ENCODE peak calls at places on chromosomes 3 and 15, in four cellular contexts. P is left ventricle myocardium inferior, R is glutamatergic neuron, W is AG09309. E is an unnamed sample.
A peak's percentile ranks its signal among the peaks of the same experiment; 100 is the strongest.

GRCh38 chr3:47002490-47003410 is 23.3 kb downstream of the NBEAL2 start:
- DNase-seq in P (no peak), R (no peak), W (no peak), E (no peak)

GRCh38 chr3:5699811-5700210 is 512.3 kb downstream of the EDEM1 start:
- DNase-seq in P (no peak), R (no peak), W (no peak), E (no peak)

GRCh38 chr3:114558271-114558670 is 264.4 kb downstream of the TIGIT start:
- DNase-seq in P (no peak), R (no peak), W (no peak), E (no peak)

GRCh38 chr3:132405609-132406299 is 11.5 kb upstream of the DNAJC13 start:
- DNase-seq in P (no peak), R (no peak), W (no peak), E (no peak)

GRCh38 chr15:73712107-73712506 is 27.9 kb downstream of the CD276 start:
- DNase-seq in P (no peak), R (no peak), W (no peak), E (no peak)

GRCh38 chr15:98956796-98957553 is 50.6 kb downstream of the PGPEP1L start:
- DNase-seq in P (no peak), R (no peak), W (no peak), E (no peak)

GRCh38 chr3:70824785-70825184 is 512.3 kb upstream of the MDFIC2 start:
- DNase-seq in P (no peak), R (no peak), W (peak; percentile 76), E (no peak)

GRCh38 chr15:75367406-75367912 is 948 bp downstream of the MAN2C1 start:
- DNase-seq in P (no peak), R (no peak), W (no peak), E (no peak)

GRCh38 chr3:34203386-34203785 is 405.0 kb downstream of the PDCD6IP start:
- DNase-seq in P (no peak), R (no peak), W (no peak), E (no peak)

GRCh38 chr3:8301977-8302589 is 199.5 kb upstream of the LMCD1 start:
- DNase-seq in P (no peak), R (no peak), W (peak; percentile 44), E (peak; percentile 7)

GRCh38 chr3:172021165-172021564 is 18.2 kb upstream of the FNDC3B start:
- DNase-seq in P (no peak), R (no peak), W (no peak), E (no peak)

GRCh38 chr3:82038536-82038935 is 277.1 kb upstream of the GBE1 start:
- DNase-seq in P (no peak), R (no peak), W (no peak), E (no peak)

GRCh38 chr3:150589759-150590158 is 13.4 kb upstream of the SELENOT start:
- DNase-seq in P (no peak), R (no peak), W (no peak), E (no peak)

GRCh38 chr3:66075281-66075680 is 36.6 kb upstream of the MAGI1 start:
- DNase-seq in P (no peak), R (no peak), W (peak; percentile 29), E (no peak)

GRCh38 chr3:127734754-127735473 is 62.2 kb downstream of the ABTB1 start:
- DNase-seq in P (no peak), R (no peak), W (peak; percentile 94), E (no peak)

GRCh38 chr15:75904241-75904631 is 558 bp downstream of the FBXO22 start:
- DNase-seq in P (no peak), R (peak; percentile 65), W (no peak), E (no peak)

GRCh38 chr15:90889736-90890456 is 5.6 kb downstream of the FES start:
- DNase-seq in P (no peak), R (no peak), W (no peak), E (no peak)

GRCh38 chr15:78623786-78624497 is 3.1 kb upstream of the CHRNA3 start:
- DNase-seq in P (no peak), R (no peak), W (no peak), E (no peak)

GRCh38 chr3:32226875-32227500 is 11.5 kb upstream of the CMTM8 start:
- DNase-seq in P (no peak), R (no peak), W (peak; percentile 43), E (no peak)

GRCh38 chr3:61688307-61688695 is 126.9 kb downstream of the PTPRG start:
- DNase-seq in P (no peak), R (peak; percentile 59), W (no peak), E (peak; percentile 12)

DNA sequence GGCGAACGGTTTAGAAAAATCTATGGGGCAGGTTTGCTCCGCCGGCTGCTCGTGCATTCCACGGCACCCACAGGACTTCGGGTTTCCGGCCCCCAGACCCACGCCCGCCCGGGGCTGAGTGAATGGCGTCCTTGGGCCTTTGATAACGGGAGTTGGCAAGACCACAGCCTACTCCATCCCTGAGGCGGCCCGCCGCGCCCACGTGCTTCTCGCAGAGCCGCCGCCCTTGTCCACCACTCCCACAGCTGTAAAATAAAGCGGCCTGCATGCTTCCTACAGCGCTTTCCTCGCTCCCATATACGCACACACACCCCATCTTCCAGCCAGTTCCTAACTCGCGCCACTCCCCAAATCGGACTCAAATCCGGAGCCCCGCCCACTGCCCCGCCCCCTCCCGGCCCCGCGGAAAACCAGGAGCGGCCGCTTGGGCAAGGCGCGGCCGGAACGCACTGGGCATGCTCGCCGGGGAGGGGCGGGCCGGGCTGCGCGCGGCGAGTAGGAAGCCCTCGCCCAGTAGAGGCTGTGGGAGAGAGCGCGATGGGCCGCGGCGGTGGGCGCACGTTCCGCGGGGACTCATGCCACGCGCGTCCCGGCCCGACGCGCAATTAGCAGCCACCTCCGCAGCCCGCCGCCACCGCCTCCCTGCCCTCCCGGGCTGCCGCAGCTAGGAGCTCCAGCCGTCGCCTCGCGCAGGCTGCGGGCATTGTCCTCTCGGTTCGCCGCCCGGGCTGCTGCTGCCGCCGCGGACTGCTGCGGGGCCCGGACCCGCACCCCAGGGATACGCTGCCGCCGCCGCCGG is at the start of gene RAP2B:
- DNase-seq in P (peak; percentile 98), R (peak; percentile 99), W (peak; percentile 85), E (peak; percentile 86)
- TF ChIP-seq CTCF in P (peak; percentile 19), R (no peak), W (no peak), E (no peak)

GRCh38 chr3:135240426-135240825 is 445.4 kb downstream of the EPHB1 start:
- DNase-seq in P (no peak), R (no peak), W (no peak), E (no peak)
- TF ChIP-seq CTCF in P (peak; percentile 18), R (no peak), W (peak; percentile 5), E (no peak)

GRCh38 chr3:111252795-111253194 is 181.2 kb downstream of the NECTIN3 start:
- DNase-seq in P (no peak), R (no peak), W (peak; percentile 42), E (no peak)
- TF ChIP-seq CTCF in P (no peak), R (no peak), W (peak; percentile 27), E (no peak)

DNA sequence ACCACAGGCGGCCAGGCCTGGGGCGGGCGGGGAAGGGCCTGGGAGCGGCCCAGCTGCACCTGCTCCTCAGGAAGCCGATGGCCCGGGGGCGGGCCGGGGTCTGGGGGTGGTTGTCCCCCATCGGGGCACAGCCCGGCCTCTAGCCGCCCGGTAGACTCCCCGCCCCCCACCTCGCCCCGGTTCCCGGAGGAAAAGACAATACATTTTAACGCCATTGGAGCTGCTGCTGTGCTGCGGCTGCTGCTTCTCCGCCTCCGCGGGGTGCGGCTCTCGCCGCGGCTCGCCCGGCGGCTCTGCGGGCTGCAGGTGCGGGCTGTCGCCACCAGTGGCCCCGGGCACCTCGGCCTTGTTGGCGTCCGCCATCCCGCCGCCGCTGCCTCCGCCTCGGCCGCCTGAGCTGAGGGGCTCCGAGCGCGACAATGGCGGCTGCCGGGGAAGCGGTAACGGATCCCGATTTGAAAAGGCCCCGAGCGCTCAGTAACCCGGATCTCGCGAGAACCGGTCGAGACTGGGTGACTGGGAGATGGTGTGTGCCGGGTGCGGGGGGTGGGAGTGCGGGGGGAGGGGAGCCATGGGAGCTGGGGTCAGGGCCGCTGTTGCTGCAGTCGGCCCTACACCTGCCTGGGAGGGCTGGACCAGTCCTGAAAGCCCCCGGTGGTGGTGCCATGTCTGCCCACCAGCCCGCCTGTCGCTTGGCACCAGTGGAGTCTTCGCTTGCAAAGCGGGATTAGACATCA is at the start of gene MYEF2:
- DNase-seq in P (peak; percentile 61), R (peak; percentile 95), W (no peak), E (peak; percentile 79)
- TF ChIP-seq CTCF in P (peak; percentile 24), R (no peak), W (no peak), E (peak; percentile 23)

GRCh38 chr3:195224156-195224979 is 46.6 kb downstream of the XXYLT1 start:
- DNase-seq in P (no peak), R (no peak), W (no peak), E (no peak)

GRCh38 chr3:195224980-195225580 is 45.9 kb downstream of the XXYLT1 start:
- DNase-seq in P (no peak), R (no peak), W (no peak), E (no peak)

GRCh38 chr3:195226445-195226844 is 44.5 kb downstream of the XXYLT1 start:
- DNase-seq in P (no peak), R (no peak), W (no peak), E (no peak)

GRCh38 chr3:195227871-195228270 is 43.1 kb downstream of the XXYLT1 start:
- DNase-seq in P (no peak), R (no peak), W (no peak), E (no peak)

GRCh38 chr3:195226900-195227447 is 44.0 kb downstream of the XXYLT1 start:
- DNase-seq in P (no peak), R (peak; percentile 51), W (no peak), E (no peak)
- TF ChIP-seq CTCF in P (peak; percentile 38), R (no peak), W (peak; percentile 48), E (peak; percentile 28)